ENCODE peak calls at places on chromosomes 6 and 20, in ten cellular contexts. X is GDM1; E is stimulated activated CD4-positive, alpha-beta T cell treated with anti-CD3 and anti-CD28 coated beads, Interleukin-12 subunit alpha, Interleukin-12 subunit beta, amount 100 ng/mL, for 4 hours; T is stimulated activated CD8-positive, alpha-beta memory T cell treated with anti-CD3 and anti-CD28 coated beads, Interleukin-2, amount 100 ng/mL, for 1 hour; F is GOT3; Z is NCI-H524 treated with DMSO at 0.1 percent for 48 hours; A is nucleus accumbens; V is astrocyte; U is C1 segment of cervical spinal cord; H is glutamatergic neuron. O is an unnamed sample.
A peak's percentile ranks its signal among the peaks of the same experiment; 100 is the strongest.

GRCh38 chr6:12760911-12761310 is 44.3 kb downstream of the PHACTR1 start:
- DNase-seq in X (no peak), E (no peak), T (no peak), F (no peak), Z (no peak), A (no peak), V (peak; percentile 36), U (no peak), H (no peak), O (no peak)

GRCh38 chr20:64119301-64119680 is 11.9 kb upstream of the NPBWR2 start:
- DNase-seq in X (no peak), E (no peak), T (no peak), F (no peak), Z (no peak), A (no peak), V (no peak), U (no peak), H (peak; percentile 12), O (no peak)

GRCh38 chr6:112117554-112117953 is 30.2 kb downstream of the FAM229B start:
- DNase-seq in X (peak; percentile 15), E (no peak), T (no peak), F (no peak), Z (no peak), A (no peak), V (peak; percentile 69), U (no peak), H (no peak), O (peak; percentile 11)

GRCh38 chr6:36627801-36628246 is 33.7 kb downstream of the SRSF3 start:
- DNase-seq in X (no peak), E (no peak), T (no peak), F (no peak), Z (no peak), A (no peak), V (peak; percentile 63), U (no peak), H (no peak), O (no peak)

GRCh38 chr6:124924333-124924759 is 37.9 kb upstream of the RNF217 start:
- DNase-seq in X (no peak), E (no peak), T (no peak), F (no peak), Z (no peak), A (no peak), V (peak; percentile 31), U (no peak), H (no peak), O (no peak)

GRCh38 chr6:18528084-18528743 is 141.1 kb downstream of the RNF144B start:
- DNase-seq in X (no peak), E (no peak), T (no peak), F (no peak), Z (no peak), A (no peak), V (peak; percentile 6), U (no peak), H (no peak), O (no peak)

GRCh38 chr20:20820104-20820503 is 107.7 kb upstream of the RALGAPA2 start:
- DNase-seq in X (peak; percentile 4), E (no peak), T (no peak), F (no peak), Z (peak; percentile 46), A (peak; percentile 15), V (no peak), U (no peak), H (peak; percentile 66), O (no peak)

GRCh38 chr6:21556968-21557721 is 36.4 kb upstream of the SOX4 start:
- DNase-seq in X (no peak), E (no peak), T (no peak), F (no peak), Z (no peak), A (no peak), V (no peak), U (no peak), H (no peak), O (peak; percentile 1)

GRCh38 chr6:5341845-5342244 is 80.5 kb downstream of the FARS2 start:
- DNase-seq in X (no peak), E (no peak), T (no peak), F (no peak), Z (no peak), A (no peak), V (no peak), U (no peak), H (no peak), O (no peak)

GRCh38 chr20:57395111-57395959 is 4.1 kb downstream of the RBM38 start:
- DNase-seq in X (no peak), E (no peak), T (no peak), F (no peak), Z (no peak), A (peak; percentile 95), V (peak; percentile 80), U (peak; percentile 86), H (peak; percentile 19), O (peak; percentile 79)

GRCh38 chr6:52233975-52234823 is 10.1 kb downstream of the IL17F start:
- DNase-seq in X (peak; percentile 50), E (no peak), T (no peak), F (peak; percentile 16), Z (no peak), A (no peak), V (peak; percentile 40), U (no peak), H (peak; percentile 22), O (no peak)

GRCh38 chr20:2799688-2800589 is 488 bp downstream of the CPXM1 start:
- DNase-seq in X (no peak), E (no peak), T (no peak), F (no peak), Z (no peak), A (no peak), V (no peak), U (no peak), H (peak; percentile 49), O (no peak)

GRCh38 chr6:169188051-169188863 is 65.4 kb downstream of the THBS2 start:
- DNase-seq in X (no peak), E (no peak), T (no peak), F (no peak), Z (no peak), A (no peak), V (peak; percentile 99), U (no peak), H (no peak), O (no peak)

GRCh38 chr6:4351857-4352669 is 216.7 kb upstream of the ECI2 start:
- DNase-seq in X (no peak), E (no peak), T (no peak), F (peak; percentile 61), Z (no peak), A (peak; percentile 59), V (peak; percentile 94), U (peak; percentile 80), H (no peak), O (peak; percentile 51)

GRCh38 chr6:165987483-165988305 is 180.0 kb downstream of the TBXT start:
- DNase-seq in X (no peak), E (no peak), T (no peak), F (peak; percentile 52), Z (no peak), A (peak; percentile 43), V (peak; percentile 86), U (no peak), H (peak; percentile 78), O (no peak)

GRCh38 chr20:32495217-32495565 is 89.9 kb downstream of the NOL4L start:
- DNase-seq in X (no peak), E (no peak), T (no peak), F (no peak), Z (no peak), A (no peak), V (no peak), U (no peak), H (peak; percentile 18), O (no peak)

GRCh38 chr20:32560989-32561830 is 23.9 kb downstream of the NOL4L start:
- DNase-seq in X (no peak), E (no peak), T (no peak), F (no peak), Z (peak; percentile 89), A (peak; percentile 23), V (no peak), U (no peak), H (peak; percentile 50), O (no peak)

GRCh38 chr6:19803331-19804330 is 33.5 kb upstream of the ID4 start:
- DNase-seq in X (no peak), E (no peak), T (no peak), F (no peak), Z (no peak), A (no peak), V (peak; percentile 41), U (no peak), H (no peak), O (no peak)

GRCh38 chr6:52249078-52249477 is 4.8 kb upstream of the IL17F start:
- DNase-seq in X (no peak), E (no peak), T (no peak), F (no peak), Z (no peak), A (no peak), V (no peak), U (no peak), H (no peak), O (no peak)

GRCh38 chr6:119148825-119149525 is 70.5 kb upstream of the FAM184A start:
- DNase-seq in X (no peak), E (no peak), T (no peak), F (no peak), Z (no peak), A (no peak), V (peak; percentile 85), U (no peak), H (no peak), O (no peak)

GRCh38 chr20:60408435-60408834 is 450.2 kb downstream of the CDH26 start:
- DNase-seq in X (no peak), E (no peak), T (no peak), F (no peak), Z (no peak), A (no peak), V (no peak), U (no peak), H (no peak), O (no peak)

GRCh38 chr20:36061754-36062153 is 92.8 kb upstream of the EPB41L1 start:
- DNase-seq in X (no peak), E (no peak), T (no peak), F (no peak), Z (no peak), A (no peak), V (no peak), U (no peak), H (no peak), O (no peak)

GRCh38 chr6:63263456-63263855 is 52.2 kb downstream of the FKBP1C start:
- DNase-seq in X (no peak), E (no peak), T (no peak), F (no peak), Z (no peak), A (no peak), V (no peak), U (no peak), H (no peak), O (no peak)

GRCh38 chr6:169854083-169854725 is 102.8 kb downstream of the ERMARD start:
- DNase-seq in X (no peak), E (no peak), T (no peak), F (no peak), Z (no peak), A (no peak), V (no peak), U (no peak), H (no peak), O (no peak)

GRCh38 chr6:140623498-140623897 is 1249.0 kb upstream of the CITED2 start:
- DNase-seq in X (no peak), E (no peak), T (no peak), F (no peak), Z (no peak), A (no peak), V (peak; percentile 76), U (no peak), H (no peak), O (no peak)

GRCh38 chr6:13242178-13242577 is 86.2 kb downstream of the TBC1D7 start:
- DNase-seq in X (no peak), E (no peak), T (no peak), F (no peak), Z (no peak), A (no peak), V (no peak), U (no peak), H (no peak), O (no peak)

GRCh38 chr20:2124632-2125131 is 23.1 kb downstream of the STK35 start:
- DNase-seq in X (no peak), E (no peak), T (no peak), F (no peak), Z (no peak), A (no peak), V (no peak), U (no peak), H (peak; percentile 34), O (no peak)

GRCh38 chr6:170205534-170206316 is 85.2 kb downstream of the DLL1 start:
- DNase-seq in X (no peak), E (no peak), T (no peak), F (no peak), Z (no peak), A (no peak), V (no peak), U (no peak), H (no peak), O (no peak)